ENCODE peak calls at places on chromosome 6, in five cellular contexts. F is GM12878, E is HCT116, V is endothelial cell of umbilical vein, A is SK-N-SH. J is an unnamed sample.

GRCh38 chr6:1995521-1996110 is 249.8 kb downstream of the GMDS start:
- DNase-seq in F (no peak), E (peak), V (no peak), A (no peak), J (no peak)

GRCh38 chr6:124742971-124743370 is 219.3 kb upstream of the RNF217 start:
- DNase-seq in F (no peak), E (no peak), V (no peak), A (no peak), J (no peak)

GRCh38 chr6:159720708-159721107 is 6.6 kb upstream of the WTAP start:
- DNase-seq in F (no peak), E (peak), V (peak), A (peak), J (no peak)

GRCh38 chr6:35165630-35166071 is 24.5 kb upstream of the TCP11 start:
- DNase-seq in F (peak), E (no peak), V (no peak), A (no peak), J (no peak)

GRCh38 chr6:104855507-104855906 is 4.2 kb downstream of the HACE1 start:
- DNase-seq in F (no peak), E (no peak), V (no peak), A (no peak), J (no peak)

GRCh38 chr6:52020961-52021570 is 66.3 kb downstream of the PKHD1 start:
- DNase-seq in F (no peak), E (peak), V (peak), A (peak), J (peak)

GRCh38 chr6:166935353-166935752 is 21.0 kb downstream of the RNASET2 start:
- DNase-seq in F (no peak), E (no peak), V (no peak), A (peak), J (no peak)

GRCh38 chr6:140586426-140587061 is 1212.1 kb upstream of the CITED2 start:
- DNase-seq in F (peak), E (no peak), V (no peak), A (no peak), J (no peak)

GRCh38 chr6:79946773-79947190 is 571 bp downstream of the ELOVL4 start:
- DNase-seq in F (no peak), E (no peak), V (no peak), A (no peak), J (no peak)

GRCh38 chr6:42393339-42393738 is 58.4 kb downstream of the TRERF1 start:
- DNase-seq in F (no peak), E (no peak), V (no peak), A (no peak), J (no peak)

GRCh38 chr6:3867616-3868502 is 18.7 kb downstream of the FAM50B start:
- DNase-seq in F (no peak), E (no peak), V (no peak), A (no peak), J (no peak)

GRCh38 chr6:51678274-51678673 is 409.1 kb downstream of the PKHD1 start:
- DNase-seq in F (no peak), E (no peak), V (no peak), A (no peak), J (no peak)

GRCh38 chr6:130708338-130708737 is 118.9 kb upstream of the SMLR1 start:
- DNase-seq in F (no peak), E (no peak), V (peak), A (no peak), J (peak)

GRCh38 chr6:150622941-150623874 is 23.5 kb downstream of the PLEKHG1 start:
- DNase-seq in F (peak), E (no peak), V (no peak), A (no peak), J (no peak)

GRCh38 chr6:144482142-144482541 is 197.0 kb downstream of the UTRN start:
- DNase-seq in F (peak), E (peak), V (peak), A (peak), J (peak)

GRCh38 chr6:114049367-114049966 is 78.5 kb upstream of the HDAC2 start:
- DNase-seq in F (no peak), E (peak), V (no peak), A (no peak), J (no peak)

GRCh38 chr6:106084973-106085686 is 1.0 kb upstream of the PRDM1 start:
- DNase-seq in F (no peak), E (no peak), V (peak), A (no peak), J (no peak)

GRCh38 chr6:134105903-134106302 is 53.5 kb upstream of the SLC2A12 start:
- DNase-seq in F (no peak), E (no peak), V (no peak), A (no peak), J (no peak)

GRCh38 chr6:25027221-25027916 is 91.6 kb upstream of the RIPOR2 start:
- DNase-seq in F (peak), E (no peak), V (no peak), A (no peak), J (no peak)

GRCh38 chr6:33727126-33727525 is 15.6 kb upstream of the UQCC2 start:
- DNase-seq in F (no peak), E (no peak), V (no peak), A (no peak), J (no peak)

GRCh38 chr6:126040826-126041225 is 54.5 kb downstream of the TRMT11 start:
- DNase-seq in F (no peak), E (no peak), V (peak), A (no peak), J (no peak)
- TF ChIP-seq POLR2AphosphoS5 in F (no peak), E (no peak), V (no peak), A (no peak), J (no peak)

DNA sequence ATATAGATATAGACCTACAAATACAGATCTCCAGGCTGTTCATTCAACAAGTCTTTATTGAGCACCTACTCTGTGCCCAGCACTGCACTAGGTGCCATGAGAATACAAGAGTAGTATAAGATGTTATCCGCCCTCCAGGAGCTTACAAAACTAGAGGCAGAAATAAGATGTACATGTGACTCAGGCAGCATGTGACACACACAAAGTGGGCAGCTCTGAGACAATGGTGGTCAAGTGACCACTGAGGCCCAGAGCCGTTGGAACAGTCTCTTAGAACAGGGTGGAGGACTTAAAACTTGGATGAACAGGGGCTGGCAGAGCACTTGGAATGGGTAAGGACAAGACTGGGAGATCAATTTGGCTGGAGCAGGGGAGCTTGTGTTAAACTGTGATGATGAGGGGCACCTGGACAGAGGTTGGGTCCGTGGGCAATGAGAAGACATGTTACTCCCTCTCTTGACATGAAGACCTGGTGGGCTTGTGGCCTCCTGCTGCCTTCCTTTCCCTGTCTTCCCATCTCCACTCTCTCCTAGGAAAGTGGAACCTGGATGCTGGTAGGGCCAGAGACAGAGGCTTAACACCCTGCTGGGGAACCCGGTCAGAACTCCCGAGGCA is 21.2 kb downstream of the TRIM15 start:
- DNase-seq in F (no peak), E (no peak), V (no peak), A (no peak), J (no peak)
- H3K27ac ChIP-seq in F (no peak), E (no peak), V (no peak), A (no peak), J (no peak)

DNA sequence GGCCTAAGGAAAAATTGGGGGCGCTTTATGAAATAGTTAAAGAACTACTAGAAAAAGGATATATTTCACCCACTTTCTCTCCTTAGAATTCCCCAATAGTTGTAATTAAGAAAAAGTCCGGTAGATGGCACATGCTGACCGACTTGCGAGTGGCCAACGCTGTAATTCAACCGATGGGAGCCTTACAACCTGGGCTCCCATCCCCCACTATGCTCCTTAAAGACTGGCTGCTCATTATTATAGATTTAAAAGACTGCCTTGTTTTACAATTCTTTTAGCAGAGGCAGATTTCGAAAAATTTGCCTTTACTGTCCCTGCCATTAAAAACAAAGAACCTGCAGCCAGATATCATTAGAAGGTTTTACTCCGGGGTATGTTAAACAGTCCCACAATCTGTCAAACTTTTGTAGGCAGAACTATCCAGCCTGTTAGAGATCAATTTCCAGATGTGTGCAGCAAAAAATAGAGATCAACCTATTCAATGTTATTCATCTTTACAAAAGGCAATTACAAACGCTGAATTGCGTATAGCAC is 58.5 kb upstream of the PRSS16 start:
- DNase-seq in F (peak), E (peak), V (peak), A (peak), J (no peak)
- H3K9ac ChIP-seq in F (peak), E (peak), V (peak), A (peak), J (peak)

DNA sequence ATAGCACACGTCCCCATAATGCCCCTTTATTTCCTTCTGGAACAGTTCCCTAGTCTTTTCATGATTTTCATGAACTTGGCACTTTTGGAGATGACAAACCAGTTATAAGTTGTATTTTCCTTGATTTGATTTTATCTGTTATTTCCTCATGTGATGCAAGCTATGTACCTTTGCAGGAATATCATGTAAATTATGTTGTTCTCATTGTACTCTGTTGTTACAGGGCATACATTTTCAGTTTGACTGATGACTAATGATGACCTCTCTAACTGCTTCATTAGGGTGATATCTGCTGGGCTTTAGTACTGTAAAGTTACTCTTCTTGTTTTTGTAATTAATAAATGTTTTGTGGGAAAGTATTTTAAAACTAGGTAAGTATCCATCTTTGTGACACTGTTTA is 147.3 kb downstream of the ZFAND3 start:
- DNase-seq in F (no peak), E (no peak), V (no peak), A (no peak), J (no peak)
- TF ChIP-seq POLR2AphosphoS5 in F (no peak), E (no peak), V (no peak), A (no peak), J (no peak)

GRCh38 chr6:13453771-13454251 is 33.6 kb downstream of the GFOD1 start:
- DNase-seq in F (peak), E (peak), V (peak), A (no peak), J (no peak)
- H3K27ac ChIP-seq in F (peak), E (no peak), V (peak), A (no peak), J (no peak)

GRCh38 chr6:126285871-126286270 is 54.0 kb upstream of the CENPW start:
- DNase-seq in F (no peak), E (no peak), V (no peak), A (no peak), J (no peak)

GRCh38 chr6:126280287-126280686 is 59.6 kb upstream of the CENPW start:
- DNase-seq in F (no peak), E (no peak), V (no peak), A (no peak), J (no peak)
- H3K9ac ChIP-seq in F (no peak), E (no peak), V (no peak), A (no peak), J (no peak)

DNA sequence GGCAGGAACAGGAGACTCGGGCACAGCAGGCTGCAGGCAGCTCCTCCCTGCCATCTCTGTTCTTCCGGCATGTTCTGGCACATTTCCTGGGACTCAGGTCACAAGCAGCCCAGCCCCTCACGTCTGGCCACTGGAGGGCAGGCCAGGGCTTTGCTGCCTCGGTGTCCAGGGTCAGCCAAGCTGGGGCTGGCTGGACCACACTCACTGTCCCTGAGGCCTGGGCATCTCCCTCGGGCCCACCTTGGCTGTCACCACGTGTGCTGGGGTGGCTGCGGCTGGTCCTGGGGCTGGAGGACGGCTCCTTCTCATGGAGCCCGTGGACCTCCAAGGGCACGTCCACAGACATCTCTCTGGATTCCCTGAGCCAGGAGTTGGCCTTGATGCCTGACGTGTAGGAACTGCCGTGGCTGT is 18.5 kb downstream of the FRMD1 start:
- DNase-seq in F (no peak), E (no peak), V (no peak), A (peak), J (no peak)
- TF ChIP-seq POLR2AphosphoS5 in F (no peak), E (no peak), V (no peak), A (no peak), J (no peak)

DNA sequence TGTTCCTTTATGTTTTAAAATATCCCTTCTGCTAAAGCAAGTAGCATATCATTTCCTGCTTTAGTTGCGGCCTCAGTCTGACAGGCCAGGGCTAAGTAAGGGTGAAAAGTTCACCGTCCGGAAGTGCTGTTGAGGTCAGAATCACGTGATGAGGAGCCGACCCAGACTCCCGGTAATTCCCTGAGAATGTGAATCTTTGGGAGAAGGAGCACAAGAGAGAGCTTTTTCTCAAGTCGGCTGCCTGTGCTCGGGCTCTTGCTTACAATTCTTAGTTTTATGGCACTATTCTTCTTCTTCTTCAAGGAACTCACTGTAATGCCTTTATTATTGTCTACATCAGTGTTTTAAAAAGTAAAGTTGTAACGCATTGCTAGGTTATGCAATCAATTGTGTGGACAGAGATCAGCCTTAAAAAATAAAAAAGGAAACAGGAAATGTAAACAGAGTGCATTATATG is 309.3 kb downstream of the PRL start:
- DNase-seq in F (peak), E (peak), V (peak), A (peak), J (no peak)
- H3K27ac ChIP-seq in F (no peak), E (no peak), V (peak), A (peak), J (no peak)

J was measured in SK-N-MC.